ENCODE peak calls at places on chromosomes 11 and 22, in five cellular contexts. Y is stomach, W is K562, H is SK-N-MC, Q is transverse colon. M is an unnamed sample. For H3K9me3, the result is how much of the 10 kb centered on the place peaks cover.

GRCh38 chr11:57513911-57514537 is 1.5 kb downstream of the SLC43A1 start:
- DNase-seq in Y (peak), W (peak), H (no peak), Q (peak), M (no peak)

GRCh38 chr22:50034126-50035081 is 21.8 kb upstream of the IL17REL start:
- DNase-seq in Y (no peak), W (no peak), H (no peak), Q (no peak), M (no peak)

GRCh38 chr11:96341237-96342130 is 1.5 kb downstream of the MAML2 start:
- DNase-seq in Y (peak), W (peak), H (no peak), Q (peak), M (peak)

GRCh38 chr11:113957016-113957415 is 17.9 kb upstream of the HTR3A start:
- DNase-seq in Y (no peak), W (no peak), H (no peak), Q (no peak), M (no peak)

GRCh38 chr11:44980533-44981427 is 30.1 kb upstream of the TP53I11 start:
- DNase-seq in Y (no peak), W (no peak), H (no peak), Q (peak), M (no peak)

GRCh38 chr11:29280452-29280851 is 736.4 kb downstream of the KCNA4 start:
- DNase-seq in Y (no peak), W (no peak), H (no peak), Q (no peak), M (peak)

GRCh38 chr11:119560291-119560690 is 137.3 kb upstream of the THY1 start:
- DNase-seq in Y (no peak), W (no peak), H (no peak), Q (no peak), M (no peak)

GRCh38 chr11:60831501-60832079 is 10.3 kb upstream of the CCDC86 start:
- DNase-seq in Y (no peak), W (no peak), H (no peak), Q (no peak), M (peak)

GRCh38 chr11:106818416-106818815 is 199.9 kb downstream of the GUCY1A2 start:
- DNase-seq in Y (no peak), W (no peak), H (no peak), Q (no peak), M (no peak)

GRCh38 chr11:12356944-12357655 is 20.3 kb upstream of the PARVA start:
- DNase-seq in Y (no peak), W (no peak), H (no peak), Q (no peak), M (no peak)

GRCh38 chr22:44331881-44332714 is 19.3 kb upstream of the SHISAL1 start:
- DNase-seq in Y (no peak), W (no peak), H (no peak), Q (no peak), M (no peak)

GRCh38 chr22:45334528-45334927 is 24.8 kb downstream of the FAM118A start:
- DNase-seq in Y (no peak), W (no peak), H (no peak), Q (no peak), M (no peak)

GRCh38 chr11:8699903-8700302 is 17.3 kb downstream of the RPL27A start:
- DNase-seq in Y (no peak), W (no peak), H (no peak), Q (peak), M (peak)

GRCh38 chr22:46102159-46102558 is 48.2 kb upstream of the PPARA start:
- DNase-seq in Y (no peak), W (no peak), H (no peak), Q (no peak), M (no peak)

DNA sequence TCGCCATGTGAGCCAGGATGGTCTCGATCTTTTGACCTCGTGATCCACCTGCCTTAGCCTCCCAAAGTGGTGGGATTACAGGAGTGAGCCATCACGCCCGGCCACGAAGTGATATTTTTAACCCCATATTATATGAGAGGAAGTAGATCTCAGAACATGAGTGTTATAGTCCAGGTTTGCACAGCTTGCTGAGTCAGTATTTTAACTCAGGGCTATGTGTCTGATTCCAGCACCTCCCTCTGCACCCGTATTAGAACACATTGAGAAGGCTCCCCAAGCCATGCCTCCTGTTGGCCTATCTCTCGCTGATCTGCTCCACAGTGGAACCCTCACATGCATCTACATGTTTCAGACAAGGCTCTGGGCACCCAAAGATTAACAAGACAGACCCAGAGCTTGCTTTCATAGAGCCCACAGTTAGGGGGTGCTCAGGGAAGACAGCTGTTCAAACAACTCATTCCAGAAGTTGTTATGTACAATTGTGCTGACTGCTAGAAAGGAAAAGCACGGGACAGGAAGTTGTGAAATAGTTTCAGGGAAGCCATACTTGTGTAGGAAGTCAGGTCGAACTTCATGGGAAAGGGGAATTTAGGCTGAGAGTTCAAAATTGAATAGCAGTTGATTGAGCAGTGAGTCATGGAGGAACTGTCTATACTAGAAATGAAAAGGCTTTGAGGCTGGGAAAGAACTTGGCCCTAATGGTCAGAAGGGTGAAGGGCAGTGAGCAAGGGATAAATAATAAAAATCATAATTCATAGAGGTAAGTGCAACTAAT is 49.3 kb upstream of the CLPB start:
- DNase-seq in Y (no peak), W (no peak), H (peak), Q (no peak), M (peak)
- TF ChIP-seq POLR2AphosphoS5 in Y (peak), W (no peak), H (peak), Q (no peak), M (peak)

DNA sequence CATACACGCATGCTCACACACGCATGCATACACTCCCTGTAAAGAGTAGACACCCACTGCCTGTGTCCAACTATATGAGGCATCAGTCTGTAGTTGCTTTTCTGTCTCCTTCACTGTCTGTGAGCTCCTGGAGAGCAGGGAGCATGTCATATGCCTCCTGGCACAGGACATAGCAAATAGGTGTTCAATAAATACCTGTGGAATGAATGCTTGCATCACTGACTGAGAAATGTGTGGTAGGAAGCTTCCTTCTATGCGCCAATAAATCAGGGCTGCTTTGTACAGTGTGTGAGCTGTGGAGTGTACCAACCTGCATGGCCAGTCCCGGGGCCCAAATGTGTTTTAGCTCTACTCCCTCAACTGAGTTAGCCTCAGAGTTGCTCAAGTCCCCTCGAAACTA is 37.2 kb upstream of the NAV2 start:
- DNase-seq in Y (no peak), W (no peak), H (no peak), Q (no peak), M (no peak)
- H3K9me3 ChIP-seq in Y (under half), W (under half), H (under half), Q (under half), M (under half)

GRCh38 chr22:19723990-19724827 is 870 bp downstream of the GP1BB start:
- DNase-seq in Y (no peak), W (peak), H (no peak), Q (no peak), M (peak)
- H3K4me3 ChIP-seq in Y (peak), W (peak), H (no peak), Q (no peak), M (peak)

GRCh38 chr11:26583550-26583949 is 11.5 kb upstream of the MUC15 start:
- DNase-seq in Y (no peak), W (no peak), H (no peak), Q (no peak), M (no peak)
- TF ChIP-seq POLR2AphosphoS5 in Y (peak), W (no peak), H (no peak), Q (no peak), M (no peak)

DNA sequence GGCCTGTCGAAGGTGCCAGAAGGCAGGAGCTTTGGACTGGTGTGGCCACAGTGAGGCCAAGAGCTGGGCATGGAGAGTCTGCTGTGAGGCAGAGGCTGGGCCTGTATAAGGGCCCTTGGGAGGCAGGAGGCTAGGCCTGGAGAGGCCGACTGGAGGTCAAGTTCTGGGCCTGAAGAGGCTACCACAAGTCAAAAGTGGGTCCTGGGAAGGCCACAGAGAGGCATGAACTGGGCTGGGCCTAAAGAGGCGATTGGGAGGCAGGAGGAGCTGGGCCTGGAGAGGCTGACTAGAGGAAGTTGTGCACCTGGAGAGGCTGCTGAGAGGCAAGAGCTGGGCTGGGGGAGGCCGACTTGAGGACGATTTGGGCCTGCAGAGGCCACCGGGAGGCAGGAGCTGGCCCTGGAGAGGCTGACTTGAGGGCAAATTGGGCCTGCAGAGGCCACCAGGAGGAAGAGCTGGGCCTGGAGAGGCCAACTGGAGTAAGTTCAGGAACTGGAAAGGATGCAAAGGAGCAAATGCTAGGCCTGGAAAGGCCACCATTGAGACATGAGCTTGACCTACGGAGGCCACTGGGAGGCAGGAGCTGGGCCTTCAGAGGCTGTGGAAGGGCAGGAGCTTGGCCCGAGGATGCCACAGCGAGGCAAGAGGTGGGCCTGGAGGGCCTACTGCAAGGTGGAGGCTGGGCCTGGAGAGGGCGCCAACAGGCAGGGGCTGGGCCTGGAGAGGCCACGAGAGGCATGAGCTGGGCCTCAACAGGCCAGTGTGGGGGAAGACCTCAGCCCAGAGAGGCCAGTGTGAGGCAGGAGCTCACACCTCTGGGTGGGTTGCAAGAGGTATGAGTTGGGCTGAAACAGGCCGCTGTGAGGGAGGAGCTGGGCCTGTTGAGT is 39.8 kb downstream of the OR4C45 start:
- DNase-seq in Y (no peak), W (no peak), H (no peak), Q (no peak), M (no peak)
- H3K9me3 ChIP-seq in Y (under half), W (under half), H (under half), Q (under half), M (under half)

GRCh38 chr11:126058090-126058489 is 4.6 kb downstream of the CDON start:
- DNase-seq in Y (no peak), W (no peak), H (no peak), Q (no peak), M (no peak)
- H3K4me3 ChIP-seq in Y (no peak), W (no peak), H (peak), Q (no peak), M (no peak)

DNA sequence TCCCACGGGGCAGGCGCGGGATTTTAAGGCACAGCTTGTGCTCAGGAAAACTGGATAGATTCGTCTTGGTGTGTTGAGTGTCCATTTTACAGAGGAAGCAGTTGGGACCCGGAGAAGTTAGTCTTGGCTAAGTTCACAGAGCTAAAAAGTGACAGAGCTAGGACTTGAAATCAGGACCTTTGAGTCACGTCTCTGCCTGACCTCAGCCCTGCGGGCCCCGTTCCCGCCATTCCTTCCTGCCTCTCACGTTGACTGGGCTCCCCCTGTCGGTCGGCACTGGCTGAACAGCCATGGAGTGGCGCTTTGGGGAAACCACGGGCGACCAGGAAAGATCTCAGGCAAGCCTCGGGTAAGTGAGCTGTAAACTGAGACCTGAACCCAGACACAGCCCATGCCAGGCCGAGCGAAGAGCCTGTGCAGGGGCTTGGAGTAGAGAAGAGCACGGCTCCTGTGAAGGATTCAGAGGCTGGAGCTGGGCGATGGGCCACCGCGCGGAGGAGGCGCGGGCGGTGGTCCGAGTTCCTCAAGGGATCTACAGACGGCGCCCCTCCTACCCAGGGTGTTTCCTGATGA is 54.1 kb downstream of the WNT11 start:
- DNase-seq in Y (peak), W (peak), H (peak), Q (peak), M (peak)
- TF ChIP-seq POLR2AphosphoS5 in Y (no peak), W (no peak), H (no peak), Q (no peak), M (no peak)